ENCODE peak calls at places on chromosome 16, in seven cellular contexts. One of them, this sample, is unnamed.

GRCh38 chr16:2483160-2483559 is 8.2 kb downstream of the TBC1D24 start:
- DNase-seq in fibroblast of pulmonary artery: no peak
- DNase-seq in fibroblast of villous mesenchyme: peak
- DNase-seq in breast epithelium: no peak
- DNase-seq in AG09319: no peak
- DNase-seq in omental fat pad: no peak
- DNase-seq in A549: no peak
- DNase-seq in this sample: no peak

GRCh38 chr16:4265676-4266075 is 7.1 kb downstream of the TFAP4 start:
- DNase-seq in fibroblast of pulmonary artery: no peak
- DNase-seq in fibroblast of villous mesenchyme: no peak
- DNase-seq in breast epithelium: no peak
- DNase-seq in AG09319: no peak
- DNase-seq in omental fat pad: no peak
- DNase-seq in A549: no peak
- DNase-seq in this sample: no peak

GRCh38 chr16:21580807-21581206 is 18.6 kb upstream of the METTL9 start:
- DNase-seq in fibroblast of pulmonary artery: no peak
- DNase-seq in fibroblast of villous mesenchyme: no peak
- DNase-seq in breast epithelium: no peak
- DNase-seq in AG09319: no peak
- DNase-seq in omental fat pad: no peak
- DNase-seq in A549: no peak
- DNase-seq in this sample: no peak

GRCh38 chr16:51431517-51432241 is 280.6 kb upstream of the SALL1 start:
- DNase-seq in fibroblast of pulmonary artery: peak
- DNase-seq in fibroblast of villous mesenchyme: peak
- DNase-seq in breast epithelium: no peak
- DNase-seq in AG09319: peak
- DNase-seq in omental fat pad: no peak
- DNase-seq in A549: peak
- DNase-seq in this sample: peak

GRCh38 chr16:30902070-30902972 is 5.9 kb downstream of the CTF1 start:
- DNase-seq in fibroblast of pulmonary artery: peak
- DNase-seq in fibroblast of villous mesenchyme: peak
- DNase-seq in breast epithelium: no peak
- DNase-seq in AG09319: no peak
- DNase-seq in omental fat pad: no peak
- DNase-seq in A549: peak
- DNase-seq in this sample: peak

GRCh38 chr16:84478172-84478948 is 26.1 kb downstream of the MEAK7 start:
- DNase-seq in fibroblast of pulmonary artery: peak
- DNase-seq in fibroblast of villous mesenchyme: peak
- DNase-seq in breast epithelium: no peak
- DNase-seq in AG09319: no peak
- DNase-seq in omental fat pad: no peak
- DNase-seq in A549: no peak
- DNase-seq in this sample: no peak

GRCh38 chr16:84045001-84045817 is 2.6 kb upstream of the SLC38A8 start:
- DNase-seq in fibroblast of pulmonary artery: no peak
- DNase-seq in fibroblast of villous mesenchyme: no peak
- DNase-seq in breast epithelium: no peak
- DNase-seq in AG09319: no peak
- DNase-seq in omental fat pad: no peak
- DNase-seq in A549: no peak
- DNase-seq in this sample: no peak

GRCh38 chr16:79215289-79215688 is 385.2 kb downstream of the MAF start:
- DNase-seq in fibroblast of pulmonary artery: no peak
- DNase-seq in fibroblast of villous mesenchyme: no peak
- DNase-seq in breast epithelium: no peak
- DNase-seq in AG09319: no peak
- DNase-seq in omental fat pad: no peak
- DNase-seq in A549: no peak
- DNase-seq in this sample: no peak

GRCh38 chr16:79707867-79708266 is 107.3 kb upstream of the MAF start:
- DNase-seq in fibroblast of pulmonary artery: no peak
- DNase-seq in fibroblast of villous mesenchyme: no peak
- DNase-seq in breast epithelium: no peak
- DNase-seq in AG09319: peak
- DNase-seq in omental fat pad: peak
- DNase-seq in A549: no peak
- DNase-seq in this sample: no peak

GRCh38 chr16:81366316-81366932 is 51.7 kb downstream of the GAN start:
- DNase-seq in fibroblast of pulmonary artery: peak
- DNase-seq in fibroblast of villous mesenchyme: peak
- DNase-seq in breast epithelium: no peak
- DNase-seq in AG09319: peak
- DNase-seq in omental fat pad: no peak
- DNase-seq in A549: peak
- DNase-seq in this sample: peak

GRCh38 chr16:85986931-85987749 is 88.2 kb downstream of the IRF8 start:
- DNase-seq in fibroblast of pulmonary artery: no peak
- DNase-seq in fibroblast of villous mesenchyme: peak
- DNase-seq in breast epithelium: no peak
- DNase-seq in AG09319: no peak
- DNase-seq in omental fat pad: no peak
- DNase-seq in A549: no peak
- DNase-seq in this sample: peak

GRCh38 chr16:85990861-85991301 is 91.9 kb downstream of the IRF8 start:
- DNase-seq in fibroblast of pulmonary artery: no peak
- DNase-seq in fibroblast of villous mesenchyme: no peak
- DNase-seq in breast epithelium: no peak
- DNase-seq in AG09319: no peak
- DNase-seq in omental fat pad: no peak
- DNase-seq in A549: no peak
- DNase-seq in this sample: no peak

GRCh38 chr16:15976929-15977637 is 27.7 kb downstream of the ABCC1 start:
- DNase-seq in fibroblast of pulmonary artery: peak
- DNase-seq in fibroblast of villous mesenchyme: peak
- DNase-seq in breast epithelium: no peak
- DNase-seq in AG09319: peak
- DNase-seq in omental fat pad: no peak
- DNase-seq in A549: peak
- DNase-seq in this sample: no peak

GRCh38 chr16:69396187-69397061 is 10.6 kb upstream of the TERF2 start:
- DNase-seq in fibroblast of pulmonary artery: peak
- DNase-seq in fibroblast of villous mesenchyme: peak
- DNase-seq in breast epithelium: peak
- DNase-seq in AG09319: peak
- DNase-seq in omental fat pad: peak
- DNase-seq in A549: peak
- DNase-seq in this sample: peak

GRCh38 chr16:87824991-87825841 is 44.1 kb downstream of the SLC7A5 start:
- DNase-seq in fibroblast of pulmonary artery: no peak
- DNase-seq in fibroblast of villous mesenchyme: no peak
- DNase-seq in breast epithelium: no peak
- DNase-seq in AG09319: no peak
- DNase-seq in omental fat pad: no peak
- DNase-seq in A549: peak
- DNase-seq in this sample: no peak

GRCh38 chr16:24617502-24617901 is 78.1 kb downstream of the RBBP6 start:
- DNase-seq in fibroblast of pulmonary artery: no peak
- DNase-seq in fibroblast of villous mesenchyme: no peak
- DNase-seq in breast epithelium: no peak
- DNase-seq in AG09319: no peak
- DNase-seq in omental fat pad: no peak
- DNase-seq in A549: no peak
- DNase-seq in this sample: no peak

GRCh38 chr16:77898671-77899211 is 110.4 kb downstream of the VAT1L start:
- DNase-seq in fibroblast of pulmonary artery: peak
- DNase-seq in fibroblast of villous mesenchyme: peak
- DNase-seq in breast epithelium: no peak
- DNase-seq in AG09319: peak
- DNase-seq in omental fat pad: no peak
- DNase-seq in A549: no peak
- DNase-seq in this sample: no peak

GRCh38 chr16:57693539-57693938 is 1.1 kb upstream of the DRC7 start:
- DNase-seq in fibroblast of pulmonary artery: no peak
- DNase-seq in fibroblast of villous mesenchyme: no peak
- DNase-seq in breast epithelium: no peak
- DNase-seq in AG09319: no peak
- DNase-seq in omental fat pad: no peak
- DNase-seq in A549: no peak
- DNase-seq in this sample: no peak

GRCh38 chr16:13270602-13271001 is 369.2 kb downstream of the SHISA9 start:
- DNase-seq in fibroblast of pulmonary artery: no peak
- DNase-seq in fibroblast of villous mesenchyme: no peak
- DNase-seq in breast epithelium: no peak
- DNase-seq in AG09319: no peak
- DNase-seq in omental fat pad: no peak
- DNase-seq in A549: no peak
- DNase-seq in this sample: no peak

GRCh38 chr16:69340095-69340644 is 598 bp downstream of the NIP7 start:
- DNase-seq in fibroblast of pulmonary artery: peak
- DNase-seq in fibroblast of villous mesenchyme: no peak
- DNase-seq in breast epithelium: no peak
- DNase-seq in AG09319: no peak
- DNase-seq in omental fat pad: no peak
- DNase-seq in A549: no peak
- DNase-seq in this sample: no peak

GRCh38 chr16:3879887-3880564 is 487 bp downstream of the CREBBP start:
- DNase-seq in fibroblast of pulmonary artery: peak
- DNase-seq in fibroblast of villous mesenchyme: peak
- DNase-seq in breast epithelium: peak
- DNase-seq in AG09319: no peak
- DNase-seq in omental fat pad: peak
- DNase-seq in A549: peak
- DNase-seq in this sample: peak

GRCh38 chr16:57541754-57542435 is 548 bp upstream of the ADGRG5 start:
- DNase-seq in fibroblast of pulmonary artery: no peak
- DNase-seq in fibroblast of villous mesenchyme: no peak
- DNase-seq in breast epithelium: peak
- DNase-seq in AG09319: no peak
- DNase-seq in omental fat pad: peak
- DNase-seq in A549: no peak
- DNase-seq in this sample: no peak

GRCh38 chr16:81189100-81189664 is 49.3 kb upstream of the BCO1 start:
- DNase-seq in fibroblast of pulmonary artery: peak
- DNase-seq in fibroblast of villous mesenchyme: peak
- DNase-seq in breast epithelium: peak
- DNase-seq in AG09319: peak
- DNase-seq in omental fat pad: peak
- DNase-seq in A549: no peak
- DNase-seq in this sample: no peak

GRCh38 chr16:49505556-49505955 is 132.0 kb downstream of the C16orf78 start:
- DNase-seq in fibroblast of pulmonary artery: no peak
- DNase-seq in fibroblast of villous mesenchyme: no peak
- DNase-seq in breast epithelium: no peak
- DNase-seq in AG09319: no peak
- DNase-seq in omental fat pad: no peak
- DNase-seq in A549: no peak
- DNase-seq in this sample: no peak

GRCh38 chr16:49844399-49844798 is 11.5 kb downstream of the ZNF423 start:
- DNase-seq in fibroblast of pulmonary artery: no peak
- DNase-seq in fibroblast of villous mesenchyme: no peak
- DNase-seq in breast epithelium: no peak
- DNase-seq in AG09319: no peak
- DNase-seq in omental fat pad: no peak
- DNase-seq in A549: no peak
- DNase-seq in this sample: no peak

DNA sequence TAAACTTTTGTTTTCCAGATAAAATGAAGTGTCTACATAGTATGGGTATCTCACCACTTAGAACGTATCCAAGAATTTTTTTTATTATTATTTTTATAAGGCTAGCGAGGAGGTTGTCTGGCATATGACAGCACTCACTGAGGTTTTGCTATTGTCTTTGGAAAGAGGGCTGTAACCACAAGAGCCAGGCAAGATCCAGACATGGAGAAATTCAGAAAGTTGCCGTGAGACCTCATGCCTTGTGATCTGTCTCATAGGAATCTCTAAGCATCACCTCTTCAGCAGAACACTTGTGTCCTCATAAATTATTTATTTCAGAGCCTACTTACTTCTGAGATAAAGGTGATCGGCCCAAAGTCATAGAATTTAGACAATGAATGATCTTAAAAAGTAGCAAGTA is 410.8 kb downstream of the CDH11 start:
- DNase-seq in fibroblast of pulmonary artery: peak
- DNase-seq in fibroblast of villous mesenchyme: peak
- DNase-seq in breast epithelium: no peak
- DNase-seq in AG09319: no peak
- DNase-seq in omental fat pad: no peak
- DNase-seq in A549: no peak
- DNase-seq in this sample: no peak
- TF ChIP-seq CTCF in fibroblast of pulmonary artery: no peak
- TF ChIP-seq CTCF in fibroblast of villous mesenchyme: no peak
- TF ChIP-seq CTCF in breast epithelium: no peak
- TF ChIP-seq CTCF in AG09319: no peak
- TF ChIP-seq CTCF in omental fat pad: no peak
- TF ChIP-seq CTCF in A549: no peak
- TF ChIP-seq CTCF in this sample: no peak

GRCh38 chr16:67651847-67652246 is 6.9 kb downstream of the CARMIL2 start:
- DNase-seq in fibroblast of pulmonary artery: no peak
- DNase-seq in fibroblast of villous mesenchyme: no peak
- DNase-seq in breast epithelium: no peak
- DNase-seq in AG09319: no peak
- DNase-seq in omental fat pad: no peak
- DNase-seq in A549: no peak
- DNase-seq in this sample: no peak

GRCh38 chr16:67652578-67653130 is 7.4 kb downstream of the ACD start:
- DNase-seq in fibroblast of pulmonary artery: no peak
- DNase-seq in fibroblast of villous mesenchyme: no peak
- DNase-seq in breast epithelium: no peak
- DNase-seq in AG09319: no peak
- DNase-seq in omental fat pad: no peak
- DNase-seq in A549: no peak
- DNase-seq in this sample: peak

GRCh38 chr16:67655363-67655762 is 4.7 kb downstream of the ACD start:
- DNase-seq in fibroblast of pulmonary artery: no peak
- DNase-seq in fibroblast of villous mesenchyme: no peak
- DNase-seq in breast epithelium: no peak
- DNase-seq in AG09319: no peak
- DNase-seq in omental fat pad: no peak
- DNase-seq in A549: no peak
- DNase-seq in this sample: no peak

GRCh38 chr16:67654069-67654911 is 5.8 kb downstream of the ACD start:
- DNase-seq in fibroblast of pulmonary artery: no peak
- DNase-seq in fibroblast of villous mesenchyme: no peak
- DNase-seq in breast epithelium: no peak
- DNase-seq in AG09319: no peak
- DNase-seq in omental fat pad: no peak
- DNase-seq in A549: no peak
- DNase-seq in this sample: no peak

GRCh38 chr16:67653131-67654068 is 6.7 kb downstream of the ACD start:
- DNase-seq in fibroblast of pulmonary artery: no peak
- DNase-seq in fibroblast of villous mesenchyme: no peak
- DNase-seq in breast epithelium: no peak
- DNase-seq in AG09319: no peak
- DNase-seq in omental fat pad: no peak
- DNase-seq in A549: no peak
- DNase-seq in this sample: peak
- TF ChIP-seq CTCF in fibroblast of pulmonary artery: no peak
- TF ChIP-seq CTCF in fibroblast of villous mesenchyme: peak
- TF ChIP-seq CTCF in breast epithelium: no peak
- TF ChIP-seq CTCF in AG09319: peak
- TF ChIP-seq CTCF in omental fat pad: no peak
- TF ChIP-seq CTCF in A549: no peak
- TF ChIP-seq CTCF in this sample: peak

GRCh38 chr16:9138731-9139501 is 47.5 kb downstream of the HAPSTR1 start:
- DNase-seq in fibroblast of pulmonary artery: peak
- DNase-seq in fibroblast of villous mesenchyme: peak
- DNase-seq in breast epithelium: peak
- DNase-seq in AG09319: no peak
- DNase-seq in omental fat pad: no peak
- DNase-seq in A549: peak
- DNase-seq in this sample: peak
- TF ChIP-seq CTCF in fibroblast of pulmonary artery: peak
- TF ChIP-seq CTCF in fibroblast of villous mesenchyme: peak
- TF ChIP-seq CTCF in breast epithelium: peak
- TF ChIP-seq CTCF in AG09319: peak
- TF ChIP-seq CTCF in omental fat pad: peak
- TF ChIP-seq CTCF in A549: peak
- TF ChIP-seq CTCF in this sample: peak

GRCh38 chr16:46883690-46884512 is at the start of gene GPT2:
- DNase-seq in fibroblast of pulmonary artery: peak
- DNase-seq in fibroblast of villous mesenchyme: peak
- DNase-seq in breast epithelium: peak
- DNase-seq in AG09319: peak
- DNase-seq in omental fat pad: peak
- DNase-seq in A549: peak
- DNase-seq in this sample: peak
- TF ChIP-seq CTCF in fibroblast of pulmonary artery: no peak
- TF ChIP-seq CTCF in fibroblast of villous mesenchyme: no peak
- TF ChIP-seq CTCF in breast epithelium: no peak
- TF ChIP-seq CTCF in AG09319: no peak
- TF ChIP-seq CTCF in omental fat pad: no peak
- TF ChIP-seq CTCF in A549: no peak
- TF ChIP-seq CTCF in this sample: no peak

This sample was measured in nephron progenitor cell.